ENCODE peak calls at places on chromosomes 13 and 19, in seven cellular contexts. I, H, O, Y, W, U and A are unnamed samples.

GRCh38 chr19:18320865-18321728 is 1.8 kb downstream of the LSM4 start:
- DNase-seq in H (no peak), O (no peak), I (no peak), U (no peak), Y (no peak), W (no peak), A (no peak)

GRCh38 chr19:1418951-1419735 is 11.8 kb downstream of the DAZAP1 start:
- DNase-seq in O (no peak), W (no peak), I (no peak), Y (no peak), H (no peak), U (no peak), A (no peak)

GRCh38 chr13:113990321-113990837 is 16.5 kb upstream of the C13orf46 start:
- DNase-seq in U (no peak), Y (no peak), W (no peak), I (no peak), O (no peak), H (no peak), A (no peak)

GRCh38 chr13:109243311-109243951 is 543.0 kb downstream of the IRS2 start:
- DNase-seq in I (no peak), U (no peak), Y (no peak), W (peak; percentile 69), H (no peak), O (no peak), A (no peak)

GRCh38 chr19:5700455-5701092 is 10.5 kb downstream of the RPL36 start:
- DNase-seq in W (no peak), I (no peak), U (no peak), O (no peak), Y (no peak), H (no peak), A (no peak)

GRCh38 chr13:50122465-50122864 is 107.2 kb downstream of the KCNRG start:
- DNase-seq in W (no peak), Y (no peak), H (no peak), O (no peak), I (no peak), U (no peak), A (no peak)

GRCh38 chr19:19059837-19060611 is 3.8 kb upstream of the SLC25A42 start:
- DNase-seq in W (no peak), H (no peak), I (no peak), U (no peak), Y (no peak), O (no peak), A (no peak)

GRCh38 chr13:110525328-110526319 is 35.9 kb downstream of the RAB20 start:
- DNase-seq in H (no peak), W (no peak), U (peak; percentile 36), Y (peak; percentile 18), O (no peak), I (peak; percentile 15), A (peak; percentile 49)

GRCh38 chr19:33032218-33032781 is 32.4 kb downstream of the RHPN2 start:
- DNase-seq in H (no peak), Y (peak; percentile 35), O (no peak), W (no peak), I (no peak), U (no peak), A (no peak)

GRCh38 chr13:43880930-43881329 is 1.2 kb downstream of the LACC1 start:
- DNase-seq in Y (no peak), W (no peak), U (no peak), H (no peak), I (no peak), O (no peak), A (no peak)

GRCh38 chr13:107025991-107026390 is 458.1 kb upstream of the ARGLU1 start:
- DNase-seq in U (no peak), H (no peak), I (no peak), O (no peak), W (peak; percentile 48), Y (no peak), A (no peak)

GRCh38 chr19:56091751-56092546 is 29.1 kb downstream of the ZNF787 start:
- DNase-seq in W (no peak), U (no peak), O (peak; percentile 23), I (no peak), H (no peak), Y (no peak), A (no peak)

GRCh38 chr19:12994701-12995595 is at the start of gene NFIX:
- DNase-seq in I (no peak), Y (no peak), U (no peak), H (no peak), W (peak; percentile 88), O (peak; percentile 28), A (peak; percentile 56)

GRCh38 chr13:36681894-36682624 is 8.2 kb downstream of the SERTM1 start:
- DNase-seq in H (no peak), O (no peak), W (no peak), I (no peak), U (no peak), Y (no peak), A (no peak)

GRCh38 chr13:114101325-114101821 is 31.1 kb downstream of the RASA3 start:
- DNase-seq in H (no peak), W (peak; percentile 53), U (no peak), I (no peak), Y (no peak), O (no peak), A (no peak)

GRCh38 chr13:51148223-51148951 is 37.3 kb upstream of the C13orf42 start:
- DNase-seq in Y (no peak), W (no peak), H (no peak), U (no peak), I (no peak), O (no peak), A (no peak)

GRCh38 chr13:113608246-113608635 is 23.7 kb downstream of the TFDP1 start:
- DNase-seq in U (no peak), O (no peak), Y (no peak), I (no peak), W (no peak), H (no peak), A (no peak)

GRCh38 chr19:11949201-11949600 is 15.6 kb upstream of the ZNF763 start:
- DNase-seq in Y (no peak), U (no peak), W (no peak), H (no peak), O (no peak), I (no peak), A (no peak)

GRCh38 chr13:36157475-36157874 is 26.3 kb upstream of the DCLK1 start:
- DNase-seq in I (no peak), H (no peak), O (no peak), Y (no peak), U (no peak), W (no peak), A (no peak)